ENCODE peak calls at places on chromosomes 3 and 15, in five cellular contexts. I, H, N, G and X are unnamed samples.

GRCh38 chr3:133209871-133210550 is 171.8 kb downstream of the TMEM108 start:
- DNase-seq in I (no peak), H (no peak), N (peak; percentile 22), G (peak; percentile 2), X (no peak)

GRCh38 chr15:39593071-39594055 is 12.5 kb downstream of the THBS1 start:
- DNase-seq in I (no peak), H (no peak), N (no peak), G (peak; percentile 1), X (no peak)

GRCh38 chr3:41064526-41064925 is 134.8 kb upstream of the CTNNB1 start:
- DNase-seq in I (no peak), H (no peak), N (no peak), G (no peak), X (no peak)

GRCh38 chr15:52256366-52256765 is 39.2 kb downstream of the MYO5C start:
- DNase-seq in I (peak; percentile 77), H (peak; percentile 13), N (peak; percentile 71), G (peak; percentile 80), X (peak; percentile 63)

GRCh38 chr15:71746719-71747118 is 63.6 kb upstream of the NR2E3 start:
- DNase-seq in I (no peak), H (no peak), N (no peak), G (peak; percentile 96), X (no peak)

GRCh38 chr3:129966876-129967275 is 7.6 kb upstream of the TRH start:
- DNase-seq in I (no peak), H (peak; percentile 19), N (no peak), G (no peak), X (no peak)

GRCh38 chr3:42492508-42493080 is 9.8 kb upstream of the VIPR1 start:
- DNase-seq in I (peak; percentile 1), H (no peak), N (peak; percentile 29), G (no peak), X (no peak)

GRCh38 chr15:25062551-25063430 is 108.0 kb downstream of the SNRPN start:
- DNase-seq in I (no peak), H (no peak), N (no peak), G (no peak), X (no peak)

GRCh38 chr3:138409171-138409570 is 25.2 kb upstream of the ESYT3 start:
- DNase-seq in I (no peak), H (no peak), N (no peak), G (no peak), X (no peak)

GRCh38 chr3:151838574-151839312 is 24.8 kb downstream of the AADAC start:
- DNase-seq in I (peak; percentile 33), H (peak; percentile 42), N (peak; percentile 73), G (peak; percentile 88), X (peak; percentile 48)

GRCh38 chr3:129579991-129580390 is 26.5 kb downstream of the PLXND1 start:
- DNase-seq in I (no peak), H (no peak), N (no peak), G (no peak), X (no peak)